ENCODE peak calls at places on chromosome 4, in five cellular contexts. One of them, this sample, is unnamed.

GRCh38 chr4:178347091-178347490 is 904.9 kb upstream of the AGA start:
- DNase-seq in dorsolateral prefrontal cortex: no peak
- DNase-seq in ovary: no peak
- DNase-seq in IMR-90: no peak
- DNase-seq in Caco-2: no peak
- DNase-seq in this sample: no peak

GRCh38 chr4:15244354-15244753 is 183.5 kb upstream of the C1QTNF7 start:
- DNase-seq in IMR-90: peak; percentile 61
- DNase-seq in Caco-2: no peak
- DNase-seq in ovary: no peak
- DNase-seq in dorsolateral prefrontal cortex: no peak
- DNase-seq in this sample: no peak

GRCh38 chr4:67680568-67681222 is 20.3 kb downstream of the UBA6 start:
- DNase-seq in IMR-90: peak; percentile 31
- DNase-seq in dorsolateral prefrontal cortex: no peak
- DNase-seq in ovary: no peak
- DNase-seq in Caco-2: no peak
- DNase-seq in this sample: no peak

GRCh38 chr4:105895609-105896460 is 564 bp downstream of the NPNT start:
- DNase-seq in Caco-2: peak; percentile 56
- DNase-seq in IMR-90: no peak
- DNase-seq in ovary: peak; percentile 17
- DNase-seq in dorsolateral prefrontal cortex: no peak
- DNase-seq in this sample: no peak

GRCh38 chr4:169815606-169816005 is 57.9 kb upstream of the HPF1 start:
- DNase-seq in dorsolateral prefrontal cortex: no peak
- DNase-seq in IMR-90: peak; percentile 13
- DNase-seq in Caco-2: no peak
- DNase-seq in ovary: no peak
- DNase-seq in this sample: no peak

GRCh38 chr4:77927991-77928925 is 65.6 kb downstream of the MRPL1 start:
- DNase-seq in IMR-90: peak; percentile 68
- DNase-seq in Caco-2: no peak
- DNase-seq in ovary: no peak
- DNase-seq in dorsolateral prefrontal cortex: no peak
- DNase-seq in this sample: peak; percentile 36

GRCh38 chr4:31518796-31519250 is 798.7 kb downstream of the PCDH7 start:
- DNase-seq in ovary: no peak
- DNase-seq in IMR-90: peak; percentile 32
- DNase-seq in Caco-2: no peak
- DNase-seq in dorsolateral prefrontal cortex: no peak
- DNase-seq in this sample: no peak

GRCh38 chr4:3346146-3346545 is 53.3 kb downstream of the RGS12 start:
- DNase-seq in IMR-90: peak; percentile 84
- DNase-seq in Caco-2: no peak
- DNase-seq in ovary: peak; percentile 76
- DNase-seq in dorsolateral prefrontal cortex: peak; percentile 70
- DNase-seq in this sample: peak; percentile 50

GRCh38 chr4:145988628-145989027 is 50.0 kb upstream of the ZNF827 start:
- DNase-seq in ovary: no peak
- DNase-seq in IMR-90: no peak
- DNase-seq in dorsolateral prefrontal cortex: no peak
- DNase-seq in Caco-2: no peak
- DNase-seq in this sample: no peak

GRCh38 chr4:113636877-113637276 is 124.7 kb downstream of the CAMK2D start:
- DNase-seq in Caco-2: no peak
- DNase-seq in IMR-90: peak; percentile 62
- DNase-seq in dorsolateral prefrontal cortex: no peak
- DNase-seq in ovary: no peak
- DNase-seq in this sample: no peak

GRCh38 chr4:81221303-81222081 is 6.5 kb upstream of the PRKG2 start:
- DNase-seq in Caco-2: no peak
- DNase-seq in IMR-90: peak; percentile 41
- DNase-seq in ovary: no peak
- DNase-seq in dorsolateral prefrontal cortex: no peak
- DNase-seq in this sample: no peak

GRCh38 chr4:80592950-80593349 is 257.4 kb downstream of the CFAP299 start:
- DNase-seq in IMR-90: no peak
- DNase-seq in Caco-2: no peak
- DNase-seq in dorsolateral prefrontal cortex: no peak
- DNase-seq in ovary: no peak
- DNase-seq in this sample: no peak

GRCh38 chr4:176400816-176401461 is 81.2 kb downstream of the SPCS3 start:
- DNase-seq in dorsolateral prefrontal cortex: no peak
- DNase-seq in IMR-90: peak; percentile 78
- DNase-seq in ovary: no peak
- DNase-seq in Caco-2: no peak
- DNase-seq in this sample: no peak

GRCh38 chr4:146959692-146960091 is 14.0 kb upstream of the TTC29 start:
- DNase-seq in IMR-90: peak; percentile 3
- DNase-seq in Caco-2: no peak
- DNase-seq in dorsolateral prefrontal cortex: no peak
- DNase-seq in ovary: no peak
- DNase-seq in this sample: no peak

GRCh38 chr4:20464381-20464780 is 212.7 kb downstream of the SLIT2 start:
- DNase-seq in Caco-2: no peak
- DNase-seq in dorsolateral prefrontal cortex: no peak
- DNase-seq in ovary: no peak
- DNase-seq in IMR-90: peak; percentile 77
- DNase-seq in this sample: no peak

DNA sequence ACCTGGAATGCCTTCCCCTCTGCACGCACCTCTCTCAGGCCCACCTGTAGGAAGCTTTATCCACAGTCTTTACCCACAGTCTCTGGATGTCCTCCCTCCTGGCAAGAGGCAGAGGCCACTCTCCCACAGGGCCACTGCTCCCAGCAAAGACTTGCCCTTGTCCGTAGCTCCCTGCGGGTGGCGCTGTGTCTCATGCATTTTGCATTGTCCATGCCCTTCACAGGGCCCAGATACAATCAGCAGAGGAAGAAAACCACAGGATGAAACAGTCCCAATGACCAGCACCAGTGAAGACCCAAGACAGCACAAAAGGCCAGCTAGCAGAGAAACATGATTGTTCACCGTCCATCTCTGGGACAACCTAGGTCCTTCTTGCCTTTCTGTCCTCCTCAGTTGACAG is 2.1 kb upstream of the NSG1 start:
- DNase-seq in ovary: no peak
- DNase-seq in dorsolateral prefrontal cortex: no peak
- DNase-seq in IMR-90: peak; percentile 2
- DNase-seq in Caco-2: no peak
- DNase-seq in this sample: no peak
- H3K27me3 ChIP-seq in ovary: no peaks in the 10 kb centered on the region
- H3K27me3 ChIP-seq in dorsolateral prefrontal cortex: peaks cover 40% of the 10 kb centered on the region
- H3K27me3 ChIP-seq in IMR-90: peaks cover 81% of the 10 kb centered on the region
- H3K27me3 ChIP-seq in Caco-2: no peaks in the 10 kb centered on the region
- H3K27me3 ChIP-seq in this sample: peaks cover 43% of the 10 kb centered on the region

GRCh38 chr4:648579-649292 is 23.4 kb downstream of the PDE6B start:
- DNase-seq in ovary: no peak
- DNase-seq in dorsolateral prefrontal cortex: no peak
- DNase-seq in IMR-90: no peak
- DNase-seq in Caco-2: no peak
- DNase-seq in this sample: no peak

GRCh38 chr4:647481-647880 is 22.1 kb downstream of the PDE6B start:
- DNase-seq in ovary: no peak
- DNase-seq in Caco-2: no peak
- DNase-seq in dorsolateral prefrontal cortex: no peak
- DNase-seq in IMR-90: no peak
- DNase-seq in this sample: no peak

GRCh38 chr4:650461-650860 is 23.6 kb downstream of the ATP5ME start:
- DNase-seq in ovary: no peak
- DNase-seq in Caco-2: no peak
- DNase-seq in IMR-90: no peak
- DNase-seq in dorsolateral prefrontal cortex: no peak
- DNase-seq in this sample: no peak

GRCh38 chr4:649751-650310 is 24.2 kb downstream of the ATP5ME start:
- DNase-seq in IMR-90: no peak
- DNase-seq in dorsolateral prefrontal cortex: no peak
- DNase-seq in Caco-2: no peak
- DNase-seq in ovary: no peak
- DNase-seq in this sample: no peak

DNA sequence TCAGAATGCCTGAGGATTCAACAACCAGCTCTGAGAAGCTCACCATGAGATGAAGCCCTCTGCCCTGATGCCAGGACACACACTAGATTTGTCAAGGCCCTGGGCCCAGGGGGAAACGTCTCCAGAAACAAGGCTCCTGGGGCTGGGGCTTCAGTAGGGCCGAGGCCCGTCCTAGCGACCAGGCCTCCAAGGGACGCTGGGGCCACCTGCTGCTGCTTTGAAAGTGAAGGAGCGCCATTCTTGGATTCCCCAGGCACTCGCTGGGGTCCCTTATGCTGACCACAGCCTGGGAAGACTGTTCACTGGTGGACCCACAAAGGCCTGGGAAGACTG is 23.9 kb downstream of the PDE6B start:
- DNase-seq in Caco-2: no peak
- DNase-seq in dorsolateral prefrontal cortex: no peak
- DNase-seq in ovary: no peak
- DNase-seq in IMR-90: no peak
- DNase-seq in this sample: no peak
- H3K27me3 ChIP-seq in Caco-2: no peaks in the 10 kb centered on the region
- H3K27me3 ChIP-seq in dorsolateral prefrontal cortex: no peaks in the 10 kb centered on the region
- H3K27me3 ChIP-seq in ovary: no peaks in the 10 kb centered on the region
- H3K27me3 ChIP-seq in IMR-90: peaks cover 11% of the 10 kb centered on the region
- H3K27me3 ChIP-seq in this sample: peaks cover 66% of the 10 kb centered on the region

DNA sequence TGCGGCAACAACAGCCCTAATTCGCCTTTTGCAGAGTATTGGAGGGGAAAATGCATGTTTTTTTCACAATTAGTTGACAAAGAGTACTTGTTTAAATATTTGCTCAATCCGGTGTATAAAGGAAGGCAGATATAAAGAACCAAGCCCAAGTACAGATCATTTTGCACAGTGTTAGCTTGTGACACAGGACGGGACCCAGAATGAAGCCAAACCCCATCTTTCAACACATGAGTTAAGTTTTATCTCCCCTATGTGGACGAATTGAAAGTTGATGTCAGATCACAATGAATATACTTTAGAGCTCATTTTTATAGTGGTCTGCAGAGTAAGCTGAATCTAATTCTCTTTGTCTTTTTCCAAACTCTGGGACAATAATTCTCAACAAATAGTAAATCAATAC is 551.5 kb upstream of the IGFBP7 start:
- DNase-seq in Caco-2: no peak
- DNase-seq in dorsolateral prefrontal cortex: no peak
- DNase-seq in ovary: no peak
- DNase-seq in IMR-90: no peak
- DNase-seq in this sample: no peak
- H3K27me3 ChIP-seq in Caco-2: no peaks in the 10 kb centered on the region
- H3K27me3 ChIP-seq in dorsolateral prefrontal cortex: no peaks in the 10 kb centered on the region
- H3K27me3 ChIP-seq in ovary: no peaks in the 10 kb centered on the region
- H3K27me3 ChIP-seq in IMR-90: no peaks in the 10 kb centered on the region
- H3K27me3 ChIP-seq in this sample: no peaks in the 10 kb centered on the region

GRCh38 chr4:7095611-7096155 is 27.8 kb upstream of the GRPEL1 start:
- DNase-seq in dorsolateral prefrontal cortex: no peak
- DNase-seq in IMR-90: no peak
- DNase-seq in ovary: no peak
- DNase-seq in Caco-2: no peak
- DNase-seq in this sample: no peak
- H3K27me3 ChIP-seq in dorsolateral prefrontal cortex: no peaks in the 10 kb centered on the region
- H3K27me3 ChIP-seq in IMR-90: peaks cover 41% of the 10 kb centered on the region
- H3K27me3 ChIP-seq in ovary: no peaks in the 10 kb centered on the region
- H3K27me3 ChIP-seq in Caco-2: no peaks in the 10 kb centered on the region
- H3K27me3 ChIP-seq in this sample: no peaks in the 10 kb centered on the region

GRCh38 chr4:94757192-94758140 is at the start of gene BMPR1B:
- DNase-seq in ovary: peak; percentile 67
- DNase-seq in Caco-2: no peak
- DNase-seq in IMR-90: peak; percentile 67
- DNase-seq in dorsolateral prefrontal cortex: no peak
- DNase-seq in this sample: no peak

GRCh38 chr4:94758700-94759399 is 1.1 kb downstream of the BMPR1B start:
- DNase-seq in Caco-2: no peak
- DNase-seq in dorsolateral prefrontal cortex: no peak
- DNase-seq in ovary: peak; percentile 31
- DNase-seq in IMR-90: no peak
- DNase-seq in this sample: no peak

GRCh38 chr4:94762326-94762725 is 4.6 kb downstream of the BMPR1B start:
- DNase-seq in Caco-2: no peak
- DNase-seq in dorsolateral prefrontal cortex: no peak
- DNase-seq in ovary: no peak
- DNase-seq in IMR-90: no peak
- DNase-seq in this sample: no peak

GRCh38 chr4:94758141-94758699 is 465 bp downstream of the BMPR1B start:
- DNase-seq in Caco-2: peak; percentile 45
- DNase-seq in dorsolateral prefrontal cortex: no peak
- DNase-seq in ovary: peak; percentile 70
- DNase-seq in IMR-90: no peak
- DNase-seq in this sample: no peak

GRCh38 chr4:94759767-94760211 is 2.0 kb downstream of the BMPR1B start:
- DNase-seq in Caco-2: no peak
- DNase-seq in IMR-90: no peak
- DNase-seq in dorsolateral prefrontal cortex: no peak
- DNase-seq in ovary: no peak
- DNase-seq in this sample: no peak
- H3K27me3 ChIP-seq in Caco-2: no peaks in the 10 kb centered on the region
- H3K27me3 ChIP-seq in IMR-90: peaks cover 27% of the 10 kb centered on the region
- H3K27me3 ChIP-seq in dorsolateral prefrontal cortex: peaks cover 5% of the 10 kb centered on the region
- H3K27me3 ChIP-seq in ovary: no peaks in the 10 kb centered on the region
- H3K27me3 ChIP-seq in this sample: no peaks in the 10 kb centered on the region

GRCh38 chr4:155430895-155431467 is 54.2 kb upstream of the MAP9 start:
- DNase-seq in Caco-2: no peak
- DNase-seq in dorsolateral prefrontal cortex: no peak
- DNase-seq in IMR-90: no peak
- DNase-seq in ovary: no peak
- DNase-seq in this sample: no peak
- H3K27me3 ChIP-seq in Caco-2: no peaks in the 10 kb centered on the region
- H3K27me3 ChIP-seq in dorsolateral prefrontal cortex: no peaks in the 10 kb centered on the region
- H3K27me3 ChIP-seq in IMR-90: no peaks in the 10 kb centered on the region
- H3K27me3 ChIP-seq in ovary: no peaks in the 10 kb centered on the region
- H3K27me3 ChIP-seq in this sample: no peaks in the 10 kb centered on the region

This sample was measured in stomach.